ENCODE peak calls at places on chromosomes 1 and 21, in four cellular contexts. One of them, this sample, is unnamed.

GRCh38 chr1:9004731-9005708 is 21.2 kb downstream of the SLC2A7 start:
- DNase-seq in trophoblast cell: peak; percentile 95
- DNase-seq in NCI-H1105 treated with DMSO at 0.1 percent for 48 hours: no peak
- DNase-seq in putamen: peak; percentile 75
- DNase-seq in this sample: peak; percentile 63

GRCh38 chr1:152473887-152474537 is 36.6 kb upstream of the LCE5A start:
- DNase-seq in putamen: no peak
- DNase-seq in trophoblast cell: peak; percentile 87
- DNase-seq in NCI-H1105 treated with DMSO at 0.1 percent for 48 hours: no peak
- DNase-seq in this sample: no peak

GRCh38 chr1:114982251-114982650 is 47.4 kb upstream of the TSHB start:
- DNase-seq in NCI-H1105 treated with DMSO at 0.1 percent for 48 hours: no peak
- DNase-seq in putamen: no peak
- DNase-seq in trophoblast cell: no peak
- DNase-seq in this sample: no peak

GRCh38 chr1:31802190-31803150 is 13.4 kb downstream of the SPOCD1 start:
- DNase-seq in trophoblast cell: no peak
- DNase-seq in putamen: no peak
- DNase-seq in NCI-H1105 treated with DMSO at 0.1 percent for 48 hours: no peak
- DNase-seq in this sample: peak; percentile 64

GRCh38 chr1:231584117-231584516 is 42.5 kb upstream of the DISC1 start:
- DNase-seq in putamen: peak; percentile 11
- DNase-seq in trophoblast cell: peak; percentile 41
- DNase-seq in NCI-H1105 treated with DMSO at 0.1 percent for 48 hours: peak; percentile 5
- DNase-seq in this sample: peak; percentile 49

GRCh38 chr1:162256287-162256686 is 120.4 kb downstream of the SPATA46 start:
- DNase-seq in putamen: no peak
- DNase-seq in trophoblast cell: no peak
- DNase-seq in NCI-H1105 treated with DMSO at 0.1 percent for 48 hours: no peak
- DNase-seq in this sample: no peak

GRCh38 chr1:155320661-155321576 is at the start of gene RUSC1:
- DNase-seq in trophoblast cell: peak; percentile 59
- DNase-seq in NCI-H1105 treated with DMSO at 0.1 percent for 48 hours: peak; percentile 88
- DNase-seq in putamen: peak; percentile 82
- DNase-seq in this sample: peak; percentile 64

GRCh38 chr1:89692601-89693503 is 59.9 kb downstream of the LRRC8C start:
- DNase-seq in NCI-H1105 treated with DMSO at 0.1 percent for 48 hours: no peak
- DNase-seq in putamen: peak; percentile 28
- DNase-seq in trophoblast cell: peak; percentile 9
- DNase-seq in this sample: peak; percentile 46

GRCh38 chr1:208189716-208190115 is 54.5 kb downstream of the PLXNA2 start:
- DNase-seq in trophoblast cell: no peak
- DNase-seq in putamen: no peak
- DNase-seq in NCI-H1105 treated with DMSO at 0.1 percent for 48 hours: no peak
- DNase-seq in this sample: no peak

GRCh38 chr1:2170211-2170610 is 24.4 kb downstream of the FAAP20 start:
- DNase-seq in NCI-H1105 treated with DMSO at 0.1 percent for 48 hours: no peak
- DNase-seq in trophoblast cell: no peak
- DNase-seq in putamen: no peak
- DNase-seq in this sample: no peak

GRCh38 chr1:229947968-229948367 is 119.1 kb upstream of the GALNT2 start:
- DNase-seq in putamen: no peak
- DNase-seq in trophoblast cell: peak; percentile 10
- DNase-seq in NCI-H1105 treated with DMSO at 0.1 percent for 48 hours: no peak
- DNase-seq in this sample: no peak

GRCh38 chr1:8431028-8431427 is 113.1 kb downstream of the SLC45A1 start:
- DNase-seq in trophoblast cell: no peak
- DNase-seq in putamen: no peak
- DNase-seq in NCI-H1105 treated with DMSO at 0.1 percent for 48 hours: no peak
- DNase-seq in this sample: no peak

GRCh38 chr1:21289700-21290545 is at the start of gene ECE1:
- DNase-seq in trophoblast cell: peak; percentile 63
- DNase-seq in NCI-H1105 treated with DMSO at 0.1 percent for 48 hours: peak; percentile 49
- DNase-seq in putamen: no peak
- DNase-seq in this sample: no peak

GRCh38 chr1:231603598-231604275 is 22.9 kb upstream of the DISC1 start:
- DNase-seq in putamen: peak; percentile 58
- DNase-seq in trophoblast cell: peak; percentile 85
- DNase-seq in NCI-H1105 treated with DMSO at 0.1 percent for 48 hours: peak; percentile 48
- DNase-seq in this sample: peak; percentile 69

GRCh38 chr1:56548566-56548965 is 30.8 kb downstream of the PLPP3 start:
- DNase-seq in trophoblast cell: peak; percentile 23
- DNase-seq in NCI-H1105 treated with DMSO at 0.1 percent for 48 hours: no peak
- DNase-seq in putamen: no peak
- DNase-seq in this sample: no peak

GRCh38 chr1:64539808-64540207 is 69.9 kb downstream of the CACHD1 start:
- DNase-seq in NCI-H1105 treated with DMSO at 0.1 percent for 48 hours: no peak
- DNase-seq in trophoblast cell: no peak
- DNase-seq in putamen: no peak
- DNase-seq in this sample: no peak

GRCh38 chr1:14875781-14876564 is 277.5 kb downstream of the KAZN start:
- DNase-seq in putamen: no peak
- DNase-seq in NCI-H1105 treated with DMSO at 0.1 percent for 48 hours: peak; percentile 93
- DNase-seq in trophoblast cell: peak; percentile 87
- DNase-seq in this sample: no peak

GRCh38 chr1:23452011-23452411 is 27.5 kb upstream of the TCEA3 start:
- DNase-seq in NCI-H1105 treated with DMSO at 0.1 percent for 48 hours: peak; percentile 68
- DNase-seq in trophoblast cell: peak; percentile 72
- DNase-seq in putamen: no peak
- DNase-seq in this sample: no peak

GRCh38 chr1:79781261-79781660 is 774.7 kb upstream of the ADGRL4 start:
- DNase-seq in NCI-H1105 treated with DMSO at 0.1 percent for 48 hours: no peak
- DNase-seq in putamen: no peak
- DNase-seq in trophoblast cell: no peak
- DNase-seq in this sample: no peak

GRCh38 chr1:89762431-89762800 is 58.4 kb upstream of the LRRC8D start:
- DNase-seq in trophoblast cell: no peak
- DNase-seq in putamen: no peak
- DNase-seq in NCI-H1105 treated with DMSO at 0.1 percent for 48 hours: peak; percentile 88
- DNase-seq in this sample: no peak

GRCh38 chr1:226736001-226736907 is 2.8 kb downstream of the ITPKB start:
- DNase-seq in NCI-H1105 treated with DMSO at 0.1 percent for 48 hours: no peak
- DNase-seq in trophoblast cell: no peak
- DNase-seq in putamen: peak; percentile 67
- DNase-seq in this sample: peak; percentile 71

GRCh38 chr21:16193758-16194606 is 464.2 kb downstream of the USP25 start:
- DNase-seq in NCI-H1105 treated with DMSO at 0.1 percent for 48 hours: no peak
- DNase-seq in trophoblast cell: peak; percentile 27
- DNase-seq in putamen: peak; percentile 83
- DNase-seq in this sample: peak; percentile 94

GRCh38 chr1:41721039-41721438 is 197.7 kb downstream of the HIVEP3 start:
- DNase-seq in NCI-H1105 treated with DMSO at 0.1 percent for 48 hours: no peak
- DNase-seq in putamen: no peak
- DNase-seq in trophoblast cell: no peak
- DNase-seq in this sample: no peak

GRCh38 chr21:44748621-44749020 is 37.2 kb upstream of the TSPEAR start:
- DNase-seq in trophoblast cell: peak; percentile 20
- DNase-seq in putamen: no peak
- DNase-seq in NCI-H1105 treated with DMSO at 0.1 percent for 48 hours: no peak
- DNase-seq in this sample: no peak

GRCh38 chr21:35394049-35394448 is 344.9 kb upstream of the RUNX1 start:
- DNase-seq in NCI-H1105 treated with DMSO at 0.1 percent for 48 hours: no peak
- DNase-seq in trophoblast cell: no peak
- DNase-seq in putamen: no peak
- DNase-seq in this sample: no peak